ENCODE peak calls at places on chromosomes 7 and 10, in four cellular contexts. E is IMR-90, L is lung, K is fibroblast of lung. R is an unnamed sample.

GRCh38 chr10:105952153-105952552 is 1212.4 kb downstream of the SORCS1 start:
- DNase-seq in E (peak; percentile 27), L (no peak), K (peak; percentile 26), R (no peak)

GRCh38 chr7:88001744-88002530 is 67.9 kb downstream of the ADAM22 start:
- DNase-seq in E (no peak), L (no peak), K (no peak), R (no peak)

GRCh38 chr7:45123913-45124312 is 12.4 kb upstream of the TBRG4 start:
- DNase-seq in E (no peak), L (no peak), K (no peak), R (no peak)

GRCh38 chr7:43138710-43139601 is 26.5 kb downstream of the HECW1 start:
- DNase-seq in E (peak; percentile 20), L (no peak), K (peak; percentile 82), R (peak; percentile 59)

GRCh38 chr10:32347363-32347735 is 391 bp upstream of the EPC1 start:
- DNase-seq in E (no peak), L (no peak), K (no peak), R (no peak)

GRCh38 chr10:130257897-130258296 is 121.7 kb downstream of the GLRX3 start:
- DNase-seq in E (no peak), L (no peak), K (no peak), R (no peak)

GRCh38 chr7:134234216-134234615 is 82.5 kb downstream of the SLC35B4 start:
- DNase-seq in E (no peak), L (no peak), K (no peak), R (no peak)

GRCh38 chr10:77289027-77289501 is 348.5 kb downstream of the KCNMA1 start:
- DNase-seq in E (no peak), L (no peak), K (no peak), R (no peak)

GRCh38 chr10:76302936-76303656 is 871.7 kb downstream of the LRMDA start:
- DNase-seq in E (no peak), L (no peak), K (peak; percentile 84), R (no peak)

GRCh38 chr7:25098096-25099046 is 26.7 kb downstream of the CYCS start:
- DNase-seq in E (peak; percentile 75), L (peak; percentile 39), K (peak; percentile 57), R (peak; percentile 58)

GRCh38 chr10:132592790-132593788 is 55.5 kb downstream of the INPP5A start:
- DNase-seq in E (no peak), L (no peak), K (no peak), R (no peak)

GRCh38 chr7:118327179-118327578 is 102.7 kb downstream of the ANKRD7 start:
- DNase-seq in E (no peak), L (no peak), K (peak; percentile 36), R (no peak)

GRCh38 chr7:23012186-23012585 is 1.7 kb downstream of the HYCC1 start:
- DNase-seq in E (no peak), L (no peak), K (no peak), R (no peak)

GRCh38 chr7:86720306-86720705 is 76.6 kb downstream of the GRM3 start:
- DNase-seq in E (no peak), L (no peak), K (no peak), R (no peak)

GRCh38 chr7:36155811-36156361 is 2.8 kb downstream of the EEPD1 start:
- DNase-seq in E (peak; percentile 53), L (no peak), K (peak; percentile 27), R (no peak)

GRCh38 chr10:61325183-61325582 is 128.0 kb downstream of the TMEM26 start:
- DNase-seq in E (no peak), L (no peak), K (no peak), R (no peak)

GRCh38 chr7:126778101-126778500 is 474.6 kb downstream of the GRM8 start:
- DNase-seq in E (no peak), L (no peak), K (no peak), R (no peak)

GRCh38 chr7:43289826-43290225 is 177.4 kb downstream of the HECW1 start:
- DNase-seq in E (no peak), L (no peak), K (no peak), R (no peak)

GRCh38 chr10:126902157-126902556 is 3.1 kb upstream of the DOCK1 start:
- DNase-seq in E (peak; percentile 69), L (peak; percentile 41), K (peak; percentile 86), R (peak; percentile 79)

GRCh38 chr7:136325578-136325977 is 348.4 kb upstream of the MTPN start:
- DNase-seq in E (no peak), L (no peak), K (no peak), R (no peak)

GRCh38 chr7:46671108-46671769 is 750.2 kb upstream of the IGFBP3 start:
- DNase-seq in E (no peak), L (no peak), K (no peak), R (no peak)

GRCh38 chr10:93993782-93994668 is at the start of gene PLCE1:
- DNase-seq in E (peak; percentile 19), L (peak; percentile 51), K (peak; percentile 31), R (peak; percentile 41)

GRCh38 chr10:10734356-10735064 is 283.2 kb upstream of the CELF2 start:
- DNase-seq in E (no peak), L (no peak), K (no peak), R (no peak)

GRCh38 chr7:48497521-48497920 is 326.3 kb downstream of the ABCA13 start:
- DNase-seq in E (no peak), L (no peak), K (no peak), R (no peak)

GRCh38 chr7:159263430-159263829 is 118.8 kb upstream of the VIPR2 start:
- DNase-seq in E (no peak), L (no peak), K (no peak), R (no peak)

DNA sequence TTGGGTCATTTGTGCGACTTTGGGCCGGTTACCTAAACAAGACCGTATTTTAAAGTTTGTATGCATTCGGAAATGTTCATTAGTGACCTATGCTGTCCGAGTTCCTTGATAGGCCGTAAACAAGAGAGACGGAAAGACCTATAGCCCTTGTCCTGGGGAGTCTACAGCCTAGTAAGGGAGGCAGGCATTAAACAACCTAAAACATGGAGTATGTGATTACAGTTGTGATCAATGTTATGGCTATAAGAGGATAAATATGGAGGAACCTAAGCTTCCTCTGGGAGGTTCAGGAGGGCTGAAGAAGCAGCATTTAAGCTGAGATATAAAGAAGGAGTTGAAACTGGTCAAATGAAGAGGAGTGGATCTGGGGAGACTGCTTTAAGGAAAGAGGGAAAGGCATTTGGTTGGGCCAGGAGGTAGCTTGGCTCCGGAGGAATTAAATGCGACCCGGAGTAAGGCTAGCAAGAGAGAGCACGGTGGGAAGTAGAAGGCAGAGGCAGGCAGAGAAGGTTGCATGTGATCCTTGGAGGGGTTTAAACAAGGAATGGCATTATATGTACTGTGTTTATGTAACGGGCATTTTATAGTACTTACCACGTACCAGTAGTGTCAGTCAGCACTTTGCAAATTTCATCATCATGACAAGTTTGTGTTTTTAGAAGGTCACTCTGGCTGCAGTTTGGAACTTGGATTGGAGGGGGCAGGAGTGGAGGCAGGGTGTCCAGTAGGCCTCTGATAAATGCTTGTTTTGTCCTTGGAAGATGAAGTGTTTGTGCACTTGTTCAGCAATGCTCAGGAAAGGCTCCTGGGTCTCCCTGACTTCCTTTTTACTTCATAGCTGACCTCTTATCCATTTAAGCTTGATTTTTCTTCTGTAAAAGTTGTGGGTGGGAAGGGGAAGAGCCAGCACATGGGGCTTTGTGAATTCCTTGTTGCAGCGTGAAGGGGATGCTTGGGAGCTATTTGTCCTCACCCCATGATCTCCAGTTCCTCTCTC is 1.0 kb upstream of the AVPI1 start:
- DNase-seq in E (peak; percentile 93), L (peak; percentile 44), K (peak; percentile 67), R (peak; percentile 92)
- H3K4me3 ChIP-seq in E (peak overlapping the region; percentile 17), L (no peak overlapping the region), K (no peak overlapping the region), R (peak overlapping the region; percentile 30)

DNA sequence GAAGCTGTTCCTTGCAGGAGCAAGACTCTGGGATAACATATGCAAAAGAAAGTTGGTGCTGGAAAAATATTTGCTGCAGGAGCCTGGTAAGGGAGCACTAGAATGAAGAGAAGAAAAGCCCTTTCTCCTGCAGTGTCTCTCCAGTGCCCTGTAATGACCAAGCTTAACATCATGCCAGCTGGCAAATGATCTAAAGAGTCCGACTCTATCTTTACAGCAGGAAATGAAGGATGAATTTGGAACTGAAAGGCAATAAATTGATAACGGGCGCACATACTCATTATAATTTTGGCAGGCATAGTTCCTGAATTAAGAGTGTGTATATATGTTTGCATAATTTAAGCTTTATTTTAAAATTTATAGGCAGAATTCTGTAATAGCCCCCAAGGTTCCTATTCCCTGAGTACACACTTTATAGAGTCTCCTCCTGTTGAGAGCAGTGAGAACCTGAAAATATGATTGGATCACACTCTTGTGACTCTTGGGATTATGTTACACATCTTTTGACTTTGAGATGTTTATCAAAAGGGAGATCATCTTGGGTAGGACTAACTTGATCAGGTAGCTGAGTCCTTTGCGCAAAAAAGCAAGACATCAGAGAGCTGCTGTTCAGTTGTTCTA is 299.0 kb upstream of the MBL2 start:
- DNase-seq in E (no peak), L (no peak), K (no peak), R (no peak)
- TF ChIP-seq CTCF in E (no peak), L (no peak), K (no peak), R (no peak)

GRCh38 chr7:520503-521161 is 986 bp upstream of the PDGFA start:
- DNase-seq in E (no peak), L (no peak), K (peak; percentile 23), R (peak; percentile 43)

GRCh38 chr7:519429-519973 is at the start of gene PDGFA:
- DNase-seq in E (peak; percentile 39), L (no peak), K (peak; percentile 68), R (peak; percentile 71)

GRCh38 chr7:517848-518629 is 1.6 kb downstream of the PDGFA start:
- DNase-seq in E (peak; percentile 58), L (peak; percentile 62), K (peak; percentile 76), R (peak; percentile 64)

GRCh38 chr7:519974-520458 is 370 bp upstream of the PDGFA start:
- DNase-seq in E (peak; percentile 36), L (no peak), K (peak; percentile 70), R (peak; percentile 82)

GRCh38 chr7:518630-519428 is 817 bp downstream of the PDGFA start:
- DNase-seq in E (peak; percentile 71), L (peak; percentile 82), K (peak; percentile 86), R (peak; percentile 76)
- H3K4me3 ChIP-seq in E (peak overlapping the region; percentile 77), L (peak overlapping the region; percentile 77), K (peak overlapping the region; percentile 54), R (peak overlapping the region; percentile 63)

DNA sequence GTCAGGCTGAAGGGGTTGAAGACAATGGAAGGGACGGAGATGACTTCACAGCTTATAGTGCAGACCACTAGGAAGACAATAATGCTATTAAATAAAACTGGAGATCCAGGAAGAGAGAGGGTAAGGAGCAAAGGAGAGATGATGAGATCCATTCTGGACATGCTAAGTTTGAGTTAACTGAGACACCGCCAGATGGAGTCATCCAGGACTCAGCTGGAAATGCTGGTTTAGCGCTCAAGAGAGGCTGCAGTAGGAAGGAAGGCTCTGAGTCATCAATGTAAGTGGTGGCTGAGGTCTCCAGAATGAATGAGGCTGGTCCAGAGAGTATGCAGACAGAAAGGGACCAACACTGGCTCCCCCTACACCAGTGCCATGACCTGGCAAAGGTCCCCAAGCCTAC is 9.1 kb downstream of the GFRA1 start:
- DNase-seq in E (peak; percentile 10), L (no peak), K (peak; percentile 70), R (no peak)
- TF ChIP-seq CTCF in E (no peak), L (no peak), K (no peak), R (no peak)

GRCh38 chr10:72332423-72333110 is 22.2 kb downstream of the DNAJB12 start:
- DNase-seq in E (no peak), L (no peak), K (no peak), R (no peak)
- H3K4me3 ChIP-seq in E (no peak overlapping the region), L (no peak overlapping the region), K (no peak overlapping the region), R (no peak overlapping the region)

DNA sequence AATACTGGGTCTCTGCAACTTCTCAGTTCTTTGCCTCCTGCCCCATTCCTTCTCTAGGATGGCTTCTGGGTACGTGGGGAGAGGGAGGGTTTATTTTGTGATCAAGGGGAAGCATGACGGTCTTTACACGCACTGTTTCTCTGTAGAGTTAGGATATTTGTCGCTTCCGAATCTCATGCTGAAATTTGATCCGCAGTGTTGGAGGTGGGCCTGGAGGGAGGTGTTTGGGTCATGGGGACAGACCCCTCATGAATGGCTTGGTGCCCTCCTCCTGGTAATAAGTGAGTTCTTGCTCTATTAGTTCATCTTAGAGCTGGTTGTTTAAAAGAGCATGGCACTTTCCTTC is 311.2 kb downstream of the GALNT17 start:
- DNase-seq in E (no peak), L (no peak), K (no peak), R (no peak)
- TF ChIP-seq CTCF in E (no peak), L (no peak), K (no peak), R (no peak)